ENCODE peak calls at places on chromosomes 12 and 14, in nine cellular contexts. N, D, Z, U, E, P, Q, A and J are unnamed samples.

GRCh38 chr12:7915911-7916403 is 20.0 kb downstream of the SLC2A3 start:
- DNase-seq in N (no peak), U (no peak), E (no peak), Q (peak), P (no peak), D (no peak), Z (no peak), A (peak), J (no peak)

GRCh38 chr12:19223695-19224094 is 94.2 kb downstream of the PLEKHA5 start:
- DNase-seq in E (no peak), Z (no peak), U (no peak), D (no peak), Q (no peak), N (no peak), P (peak), A (no peak), J (no peak)

GRCh38 chr12:104998423-104999346 is 12.6 kb downstream of the NOPCHAP1 start:
- DNase-seq in A (no peak), P (no peak), N (no peak), Z (peak), D (peak), U (no peak), E (no peak), Q (no peak), J (no peak)

GRCh38 chr12:102958073-102958829 is 777 bp downstream of the ASCL1 start:
- DNase-seq in E (no peak), N (no peak), A (no peak), D (no peak), P (peak), Q (peak), Z (no peak), U (no peak), J (no peak)

GRCh38 chr12:99611590-99611989 is 36.0 kb upstream of the GARIN6 start:
- DNase-seq in Z (no peak), N (no peak), Q (no peak), E (no peak), U (no peak), P (no peak), A (no peak), D (no peak), J (no peak)

GRCh38 chr14:101620039-101620788 is 58.9 kb downstream of the DIO3 start:
- DNase-seq in Q (no peak), P (no peak), A (no peak), E (no peak), U (no peak), Z (no peak), N (no peak), D (no peak), J (no peak)

GRCh38 chr12:32987526-32987925 is 90.9 kb upstream of the PKP2 start:
- DNase-seq in N (no peak), Q (no peak), U (no peak), E (no peak), P (no peak), A (no peak), D (no peak), Z (no peak), J (no peak)

GRCh38 chr12:12684375-12685106 is 11.4 kb downstream of the GPR19 start:
- DNase-seq in U (no peak), P (peak), N (no peak), D (no peak), A (peak), Z (peak), E (no peak), Q (no peak), J (no peak)

GRCh38 chr14:51576112-51576420 is 75.6 kb upstream of the FRMD6 start:
- DNase-seq in P (no peak), A (no peak), Q (no peak), U (no peak), E (no peak), N (no peak), D (no peak), Z (no peak), J (no peak)

GRCh38 chr12:21528953-21529352 is 2.9 kb downstream of the SPX start:
- DNase-seq in D (no peak), Z (no peak), U (no peak), Q (no peak), A (no peak), E (no peak), P (no peak), N (no peak), J (no peak)

GRCh38 chr14:73823339-73823885 is 28.2 kb upstream of the PTGR2 start:
- DNase-seq in P (no peak), D (no peak), Z (no peak), Q (no peak), A (no peak), U (no peak), E (no peak), N (no peak), J (no peak)

GRCh38 chr12:120140603-120141002 is 24.1 kb upstream of the RAB35 start:
- DNase-seq in U (no peak), Z (no peak), D (no peak), Q (no peak), A (no peak), E (no peak), N (no peak), P (no peak), J (no peak)

GRCh38 chr14:102849522-102850379 is 72.5 kb downstream of the TRAF3 start:
- DNase-seq in N (no peak), P (no peak), D (no peak), U (no peak), E (no peak), A (peak), Q (no peak), Z (no peak), J (no peak)

GRCh38 chr14:102293784-102294183 is 11.2 kb downstream of the MOK start:
- DNase-seq in D (no peak), N (no peak), E (no peak), U (no peak), P (no peak), A (no peak), Q (no peak), Z (no peak), J (no peak)

GRCh38 chr12:17132336-17132735 is 526.4 kb upstream of the LMO3 start:
- DNase-seq in U (no peak), N (no peak), Q (no peak), E (no peak), D (no peak), P (no peak), A (no peak), Z (no peak), J (no peak)

GRCh38 chr12:2797721-2798418 is 3.1 kb downstream of the FKBP4 start:
- DNase-seq in D (no peak), Q (no peak), A (peak), E (peak), P (no peak), Z (no peak), N (no peak), U (no peak), J (no peak)